ENCODE peak calls at places on chromosomes 4 and X, in ten cellular contexts. O, E, K, Z, L, M, Q, N, R and I are unnamed samples.

GRCh38 chr4:17058506-17058905 is 160.1 kb upstream of the LDB2 start:
- DNase-seq in O (no peak), E (no peak), K (no peak), Z (peak; percentile 14), L (no peak), M (no peak), Q (no peak), N (no peak), R (no peak), I (no peak)

GRCh38 chrX:48956728-48957414 is 536 bp downstream of the OTUD5 start:
- DNase-seq in O (peak; percentile 11), E (no peak), K (peak; percentile 53), Z (no peak), L (peak; percentile 54), M (no peak), Q (no peak), N (peak; percentile 55), R (no peak), I (no peak)

GRCh38 chr4:169707958-169708643 is 49.6 kb downstream of the HPF1 start:
- DNase-seq in O (no peak), E (no peak), K (no peak), Z (no peak), L (no peak), M (no peak), Q (no peak), N (no peak), R (no peak), I (no peak)

GRCh38 chr4:126168484-126168883 is 853.7 kb downstream of the FAT4 start:
- DNase-seq in O (no peak), E (no peak), K (no peak), Z (no peak), L (no peak), M (no peak), Q (no peak), N (no peak), R (no peak), I (no peak)

GRCh38 chrX:7711167-7711566 is 131.8 kb upstream of the VCX start:
- DNase-seq in O (no peak), E (no peak), K (no peak), Z (no peak), L (no peak), M (no peak), Q (no peak), N (no peak), R (no peak), I (peak; percentile 0)

GRCh38 chrX:115895678-115896329 is 274.7 kb upstream of the AGTR2 start:
- DNase-seq in O (no peak), E (no peak), K (no peak), Z (no peak), L (no peak), M (no peak), Q (no peak), N (no peak), R (no peak), I (no peak)

GRCh38 chrX:119015407-119016242 is 41.2 kb downstream of the LONRF3 start:
- DNase-seq in O (no peak), E (no peak), K (peak; percentile 64), Z (no peak), L (peak; percentile 51), M (peak; percentile 31), Q (no peak), N (no peak), R (no peak), I (no peak)

GRCh38 chrX:99461223-99461622 is 948.9 kb downstream of the PCDH19 start:
- DNase-seq in O (no peak), E (no peak), K (no peak), Z (no peak), L (no peak), M (no peak), Q (no peak), N (no peak), R (no peak), I (no peak)

GRCh38 chr4:82467442-82467841 is 37.1 kb downstream of the ENOPH1 start:
- DNase-seq in O (no peak), E (no peak), K (no peak), Z (no peak), L (no peak), M (no peak), Q (no peak), N (no peak), R (no peak), I (no peak)

GRCh38 chr4:41154001-41154813 is 60.1 kb downstream of the APBB2 start:
- DNase-seq in O (no peak), E (no peak), K (no peak), Z (no peak), L (no peak), M (no peak), Q (no peak), N (no peak), R (no peak), I (no peak)

GRCh38 chrX:101918746-101919145 is 13.1 kb downstream of the ZMAT1 start:
- DNase-seq in O (no peak), E (no peak), K (no peak), Z (no peak), L (no peak), M (no peak), Q (no peak), N (no peak), R (no peak), I (no peak)

GRCh38 chrX:9788908-9789307 is 2.7 kb downstream of the SHROOM2 start:
- DNase-seq in O (no peak), E (no peak), K (no peak), Z (no peak), L (no peak), M (no peak), Q (peak; percentile 18), N (no peak), R (no peak), I (peak; percentile 94)

GRCh38 chr4:98627883-98628282 is 30.5 kb downstream of the TSPAN5 start:
- DNase-seq in O (no peak), E (no peak), K (no peak), Z (peak; percentile 54), L (no peak), M (no peak), Q (no peak), N (no peak), R (no peak), I (no peak)

GRCh38 chr4:80492761-80493160 is 157.2 kb downstream of the CFAP299 start:
- DNase-seq in O (no peak), E (no peak), K (peak; percentile 5), Z (no peak), L (no peak), M (no peak), Q (no peak), N (peak; percentile 35), R (no peak), I (peak; percentile 77)

GRCh38 chrX:40068048-40068447 is 29.7 kb downstream of the BCOR start:
- DNase-seq in O (no peak), E (no peak), K (no peak), Z (no peak), L (no peak), M (no peak), Q (no peak), N (no peak), R (no peak), I (peak; percentile 45)

GRCh38 chr4:91330555-91331137 is 973.1 kb upstream of the GRID2 start:
- DNase-seq in O (no peak), E (no peak), K (no peak), Z (no peak), L (no peak), M (no peak), Q (no peak), N (no peak), R (no peak), I (no peak)

GRCh38 chrX:77446029-77446585 is 1.1 kb upstream of the FGF16 start:
- DNase-seq in O (peak; percentile 42), E (peak; percentile 22), K (peak; percentile 37), Z (no peak), L (no peak), M (peak; percentile 32), Q (peak; percentile 54), N (no peak), R (no peak), I (no peak)

GRCh38 chr4:161256172-161256571 is 907.6 kb downstream of the FSTL5 start:
- DNase-seq in O (peak; percentile 7), E (no peak), K (no peak), Z (no peak), L (no peak), M (no peak), Q (peak; percentile 20), N (no peak), R (no peak), I (no peak)

GRCh38 chr4:83219344-83219990 is 65.1 kb downstream of the COQ2 start:
- DNase-seq in O (no peak), E (no peak), K (peak; percentile 77), Z (no peak), L (peak; percentile 54), M (peak; percentile 22), Q (no peak), N (peak; percentile 12), R (no peak), I (no peak)

GRCh38 chrX:78011846-78012245 is 42.4 kb upstream of the PGAM4 start:
- DNase-seq in O (no peak), E (no peak), K (no peak), Z (no peak), L (no peak), M (no peak), Q (no peak), N (no peak), R (no peak), I (no peak)

GRCh38 chr4:61828960-61829359 is 628.8 kb downstream of the ADGRL3 start:
- DNase-seq in O (no peak), E (no peak), K (no peak), Z (no peak), L (no peak), M (no peak), Q (no peak), N (no peak), R (no peak), I (no peak)

GRCh38 chrX:2829469-2830246 is 928 bp downstream of the GYG2 start:
- DNase-seq in O (peak; percentile 6), E (no peak), K (no peak), Z (no peak), L (no peak), M (no peak), Q (no peak), N (no peak), R (no peak), I (no peak)

GRCh38 chr4:95638920-95639501 is 90.2 kb upstream of the UNC5C start:
- DNase-seq in O (no peak), E (no peak), K (no peak), Z (no peak), L (no peak), M (no peak), Q (no peak), N (no peak), R (no peak), I (no peak)

GRCh38 chr4:52574036-52574435 is 85.1 kb downstream of the USP46 start:
- DNase-seq in O (no peak), E (no peak), K (no peak), Z (no peak), L (no peak), M (no peak), Q (no peak), N (no peak), R (no peak), I (no peak)

GRCh38 chr4:121462660-121463261 is 81.9 kb upstream of the QRFPR start:
- DNase-seq in O (peak; percentile 52), E (peak; percentile 31), K (peak; percentile 20), Z (peak; percentile 76), L (peak; percentile 17), M (peak; percentile 15), Q (peak; percentile 91), N (peak; percentile 5), R (no peak), I (peak; percentile 67)

GRCh38 chr4:13849778-13850177 is 222.3 kb upstream of the BOD1L1 start:
- DNase-seq in O (no peak), E (no peak), K (no peak), Z (no peak), L (no peak), M (no peak), Q (no peak), N (no peak), R (no peak), I (no peak)

GRCh38 chrX:7580127-7580526 is 262.8 kb upstream of the VCX start:
- DNase-seq in O (no peak), E (no peak), K (no peak), Z (no peak), L (no peak), M (no peak), Q (no peak), N (no peak), R (no peak), I (no peak)

GRCh38 chr4:176920694-176921093 is 128.0 kb upstream of the VEGFC start:
- DNase-seq in O (no peak), E (no peak), K (no peak), Z (no peak), L (no peak), M (no peak), Q (no peak), N (no peak), R (no peak), I (no peak)